ENCODE peak calls at places on chromosome 13, in ten cellular contexts. O is OCI-LY7, X is cardiac muscle cell, F is thyroid gland, J is AG10803, G is GM06990, D is spleen, Y is BE2C, L is GM23338, Q is tibial nerve. A is an unnamed sample.

GRCh38 chr13:23469901-23470525 is 36.5 kb upstream of the SACS start:
- DNase-seq in O (no peak), X (no peak), F (no peak), J (peak), G (peak), D (no peak), Y (no peak), L (peak), Q (no peak), A (no peak)

GRCh38 chr13:51844862-51845573 is at the start of gene TMEM272:
- DNase-seq in O (peak), X (peak), F (peak), J (no peak), G (peak), D (peak), Y (peak), L (peak), Q (no peak), A (peak)

GRCh38 chr13:32894589-32895001 is 121.6 kb upstream of the KL start:
- DNase-seq in O (no peak), X (no peak), F (no peak), J (peak), G (no peak), D (no peak), Y (no peak), L (no peak), Q (no peak), A (no peak)

GRCh38 chr13:97879646-97880297 is 73.7 kb upstream of the IPO5 start:
- DNase-seq in O (no peak), X (no peak), F (no peak), J (peak), G (no peak), D (no peak), Y (no peak), L (peak), Q (no peak), A (peak)

GRCh38 chr13:110714798-110715394 is 1.4 kb downstream of the ING1 start:
- DNase-seq in O (peak), X (peak), F (peak), J (no peak), G (no peak), D (peak), Y (peak), L (peak), Q (peak), A (peak)

GRCh38 chr13:106533101-106533939 is 2.1 kb downstream of the EFNB2 start:
- DNase-seq in O (no peak), X (peak), F (peak), J (peak), G (peak), D (peak), Y (peak), L (peak), Q (peak), A (peak)

GRCh38 chr13:93003531-93003930 is 223.1 kb upstream of the GPC6 start:
- DNase-seq in O (no peak), X (no peak), F (no peak), J (no peak), G (no peak), D (no peak), Y (no peak), L (no peak), Q (no peak), A (no peak)

GRCh38 chr13:106688940-106689339 is 121.0 kb upstream of the ARGLU1 start:
- DNase-seq in O (no peak), X (no peak), F (no peak), J (no peak), G (no peak), D (no peak), Y (no peak), L (no peak), Q (no peak), A (no peak)

GRCh38 chr13:98284677-98285076 is 107.6 kb upstream of the RNF113B start:
- DNase-seq in O (no peak), X (no peak), F (no peak), J (no peak), G (no peak), D (no peak), Y (no peak), L (no peak), Q (no peak), A (no peak)

GRCh38 chr13:42883771-42884170 is 102.4 kb downstream of the FAM216B start:
- DNase-seq in O (no peak), X (peak), F (peak), J (peak), G (no peak), D (no peak), Y (peak), L (no peak), Q (no peak), A (peak)

GRCh38 chr13:106357198-106357597 is 178.3 kb downstream of the EFNB2 start:
- DNase-seq in O (no peak), X (no peak), F (no peak), J (no peak), G (no peak), D (no peak), Y (no peak), L (no peak), Q (no peak), A (no peak)

GRCh38 chr13:100432611-100433010 is 156.0 kb downstream of the GGACT start:
- DNase-seq in O (no peak), X (no peak), F (no peak), J (no peak), G (no peak), D (no peak), Y (no peak), L (no peak), Q (no peak), A (no peak)

GRCh38 chr13:59734393-59734792 is 429.3 kb downstream of the DIAPH3 start:
- DNase-seq in O (peak), X (no peak), F (no peak), J (no peak), G (peak), D (no peak), Y (peak), L (no peak), Q (no peak), A (no peak)

DNA sequence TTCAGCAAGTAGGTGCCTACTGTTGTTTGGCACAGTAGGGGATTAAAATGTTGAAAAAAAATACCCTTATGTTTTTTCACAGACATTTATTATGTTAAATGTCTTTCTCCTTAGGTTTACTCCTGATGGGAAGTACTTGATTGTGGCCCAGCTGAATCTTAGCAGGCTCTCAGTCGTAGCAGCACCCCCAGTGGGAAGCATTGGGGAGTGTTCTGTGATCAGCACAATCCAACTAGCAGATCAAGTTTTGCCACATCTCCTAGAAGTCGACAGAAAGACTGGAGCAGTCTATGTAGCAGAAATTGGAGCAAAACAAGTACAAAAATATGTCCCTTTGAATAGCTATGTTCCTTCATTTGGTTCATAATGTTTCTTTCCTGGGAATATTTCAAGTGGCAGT is 9.3 kb downstream of the NHLRC3 start:
- DNase-seq in O (no peak), X (no peak), F (peak), J (no peak), G (no peak), D (no peak), Y (peak), L (peak), Q (no peak), A (no peak)
- TF ChIP-seq CTCF in O (no peak), X (no peak), F (no peak), J (no peak), G (no peak), D (no peak), Y (peak), L (peak), Q (no peak), A (peak)

DNA sequence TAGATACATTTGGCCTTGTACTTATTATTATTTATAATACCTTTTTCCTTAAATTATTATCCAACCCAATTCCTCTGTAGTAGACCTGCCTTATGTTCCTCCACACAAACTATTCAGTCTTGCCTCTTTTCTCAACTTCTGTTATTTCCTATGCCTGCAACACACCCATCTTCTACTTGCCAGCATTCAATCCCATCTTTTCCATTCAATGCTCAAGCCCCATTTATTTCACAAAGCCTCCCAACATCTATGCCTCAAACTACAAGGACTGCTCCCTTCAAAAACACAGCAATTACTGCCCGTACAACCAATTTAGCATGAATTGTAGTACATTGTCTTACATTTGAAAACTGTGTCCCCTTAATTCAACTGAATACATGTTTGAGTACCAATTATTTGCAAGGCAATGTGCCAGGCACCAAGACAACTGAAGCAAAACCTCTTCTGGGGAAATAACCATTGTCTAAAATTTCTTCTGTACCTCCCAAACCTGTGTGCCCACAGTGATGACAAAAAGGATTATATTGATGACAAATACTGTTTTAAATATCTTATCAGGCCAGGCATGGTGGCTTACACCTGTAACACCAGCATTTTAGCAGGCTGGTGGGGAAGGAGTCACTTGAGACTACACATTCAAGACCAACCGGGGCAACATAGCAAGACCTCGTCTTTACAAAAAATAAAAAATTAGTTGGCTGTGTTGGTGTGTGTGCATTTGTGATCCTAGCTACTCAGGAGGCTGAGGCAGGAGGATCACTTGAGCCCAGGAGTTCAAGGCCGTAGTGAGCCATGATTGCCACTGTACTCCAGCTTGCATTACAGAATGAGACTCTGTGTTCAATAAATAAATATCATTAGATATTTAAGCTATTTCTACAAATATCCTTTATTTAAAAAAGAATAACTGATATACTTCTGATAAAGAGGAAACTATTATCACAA is 35.1 kb downstream of the ELF1 start:
- DNase-seq in O (no peak), X (no peak), F (peak), J (no peak), G (no peak), D (no peak), Y (no peak), L (no peak), Q (no peak), A (no peak)
- H3K4me3 ChIP-seq in O (peak), X (no peak), F (no peak), J (no peak), G (peak), D (peak), Y (no peak), L (no peak), Q (peak), A (no peak)

GRCh38 chr13:50580684-50581305 is 262.7 kb downstream of the DLEU7 start:
- DNase-seq in O (no peak), X (peak), F (no peak), J (peak), G (no peak), D (no peak), Y (no peak), L (no peak), Q (no peak), A (peak)
- TF ChIP-seq CTCF in O (no peak), X (peak), F (no peak), J (peak), G (no peak), D (no peak), Y (no peak), L (no peak), Q (no peak), A (peak)

GRCh38 chr13:112965573-112966115 is 3.4 kb upstream of the MCF2L start:
- DNase-seq in O (no peak), X (no peak), F (no peak), J (no peak), G (no peak), D (peak), Y (no peak), L (no peak), Q (no peak), A (no peak)

GRCh38 chr13:112966776-112967175 is 2.2 kb upstream of the MCF2L start:
- DNase-seq in O (no peak), X (no peak), F (no peak), J (no peak), G (no peak), D (peak), Y (no peak), L (no peak), Q (no peak), A (no peak)

GRCh38 chr13:112963641-112964040 is 5.4 kb upstream of the MCF2L start:
- DNase-seq in O (no peak), X (no peak), F (no peak), J (no peak), G (no peak), D (peak), Y (no peak), L (no peak), Q (no peak), A (no peak)

GRCh38 chr13:112962911-112963625 is 5.9 kb upstream of the MCF2L start:
- DNase-seq in O (no peak), X (no peak), F (no peak), J (no peak), G (no peak), D (peak), Y (no peak), L (no peak), Q (no peak), A (no peak)

DNA sequence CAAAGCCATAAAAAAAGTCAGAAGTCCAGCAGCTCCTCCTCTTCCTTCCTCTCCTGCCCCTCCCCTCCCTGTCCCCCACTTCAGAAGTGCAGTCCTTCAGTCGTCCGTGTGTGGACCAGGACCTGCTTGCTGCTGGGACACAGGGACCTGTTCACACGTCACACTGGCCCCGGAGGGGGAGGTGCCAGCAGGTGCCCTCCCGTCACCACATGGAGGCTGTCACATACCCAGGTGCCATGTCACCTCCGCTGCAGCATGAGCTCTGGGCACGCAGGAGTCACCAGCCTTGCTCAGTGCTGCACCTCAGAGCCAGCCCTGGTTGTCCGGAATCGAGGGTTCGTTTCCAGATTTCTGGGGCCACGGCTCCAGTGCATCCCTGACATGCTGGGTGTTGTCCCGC is 3.9 kb upstream of the MCF2L start:
- DNase-seq in O (no peak), X (no peak), F (no peak), J (no peak), G (no peak), D (peak), Y (no peak), L (no peak), Q (no peak), A (no peak)
- H3K4me3 ChIP-seq in O (no peak), X (no peak), F (no peak), J (no peak), G (no peak), D (no peak), Y (no peak), L (no peak), Q (no peak), A (no peak)

GRCh38 chr13:44651209-44651608 is 75.1 kb upstream of the TSC22D1 start:
- DNase-seq in O (no peak), X (no peak), F (no peak), J (no peak), G (no peak), D (no peak), Y (no peak), L (peak), Q (no peak), A (no peak)

GRCh38 chr13:44649834-44650233 is 73.7 kb upstream of the TSC22D1 start:
- DNase-seq in O (no peak), X (no peak), F (no peak), J (no peak), G (no peak), D (no peak), Y (no peak), L (no peak), Q (no peak), A (no peak)

GRCh38 chr13:44652223-44652622 is 76.1 kb upstream of the TSC22D1 start:
- DNase-seq in O (no peak), X (no peak), F (no peak), J (no peak), G (no peak), D (no peak), Y (no peak), L (no peak), Q (no peak), A (no peak)

GRCh38 chr13:44653261-44653660 is 77.1 kb upstream of the TSC22D1 start:
- DNase-seq in O (no peak), X (no peak), F (no peak), J (peak), G (no peak), D (no peak), Y (peak), L (no peak), Q (no peak), A (peak)

DNA sequence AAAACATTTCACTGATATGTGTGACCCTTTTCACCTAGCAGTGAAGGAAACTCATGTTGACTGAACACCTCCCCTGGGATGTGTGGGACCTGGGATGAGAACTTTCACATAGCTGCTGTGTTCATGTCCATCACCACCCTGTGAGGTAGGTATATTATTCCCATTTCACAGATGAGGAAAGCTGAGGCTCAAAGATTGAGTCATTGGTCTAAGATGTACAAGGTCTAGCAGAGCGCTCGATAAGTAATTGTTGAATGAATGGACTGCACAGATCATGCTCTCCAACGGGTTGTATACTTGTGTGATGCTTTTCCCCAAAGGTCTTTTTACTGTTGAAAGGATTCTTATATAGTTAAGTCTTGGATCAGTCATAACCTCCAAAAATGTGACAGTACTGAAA is 75.6 kb upstream of the TSC22D1 start:
- DNase-seq in O (no peak), X (no peak), F (no peak), J (no peak), G (no peak), D (no peak), Y (no peak), L (no peak), Q (no peak), A (no peak)
- TF ChIP-seq CTCF in O (no peak), X (no peak), F (no peak), J (no peak), G (no peak), D (no peak), Y (no peak), L (no peak), Q (no peak), A (no peak)

DNA sequence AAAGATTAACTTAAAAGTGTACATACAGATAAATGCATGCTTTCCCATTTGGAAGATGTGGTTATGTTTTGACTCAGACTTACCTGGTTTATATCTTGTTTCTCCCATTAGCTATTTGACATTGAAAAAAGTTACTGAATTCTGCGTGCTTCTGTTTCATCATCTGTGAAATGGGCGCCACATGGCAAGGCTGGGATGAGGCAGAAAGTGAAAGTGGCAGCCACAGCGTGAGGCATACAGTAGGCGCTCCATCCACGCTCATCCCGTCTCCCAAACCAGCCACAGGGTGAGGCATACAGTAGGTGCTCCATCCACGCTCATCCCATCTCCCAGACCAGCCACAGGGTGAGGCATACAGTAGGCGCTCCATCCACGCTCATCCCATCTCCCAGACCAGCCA is 14.0 kb upstream of the TMEM255B start:
- DNase-seq in O (no peak), X (no peak), F (no peak), J (no peak), G (no peak), D (peak), Y (no peak), L (no peak), Q (no peak), A (no peak)
- H3K4me3 ChIP-seq in O (no peak), X (no peak), F (no peak), J (no peak), G (no peak), D (no peak), Y (no peak), L (no peak), Q (no peak), A (no peak)

A was measured in fibroblast of lung.